ENCODE peak calls at places on chromosomes 11 and 22, in seven cellular contexts. L, K, G, S, Q, E and C are unnamed samples.

GRCh38 chr22:35477911-35478582 is 62.6 kb upstream of the RASD2 start:
- DNase-seq in K (peak; percentile 77), L (no peak), G (no peak), Q (no peak), E (no peak), S (peak; percentile 89), C (no peak)

GRCh38 chr11:85663781-85664560 is 958 bp downstream of the CREBZF start:
- DNase-seq in S (peak; percentile 55), E (peak; percentile 86), G (peak; percentile 91), K (peak; percentile 75), Q (peak; percentile 79), L (peak; percentile 68), C (peak; percentile 31)

GRCh38 chr11:58784995-58785394 is 53.3 kb upstream of the GLYAT start:
- DNase-seq in S (no peak), Q (no peak), E (no peak), L (no peak), G (no peak), K (no peak), C (no peak)

GRCh38 chr11:55707029-55707428 is 45.0 kb downstream of the OR4C6 start:
- DNase-seq in S (peak; percentile 28), Q (no peak), E (no peak), G (no peak), K (no peak), L (no peak), C (no peak)

GRCh38 chr11:102459393-102459792 is 6.8 kb upstream of the TMEM123 start:
- DNase-seq in G (no peak), E (no peak), S (no peak), Q (no peak), K (no peak), L (no peak), C (no peak)

GRCh38 chr11:75311858-75312288 is 39.6 kb downstream of the ARRB1 start:
- DNase-seq in K (no peak), Q (no peak), L (peak; percentile 76), E (no peak), S (peak; percentile 19), G (no peak), C (no peak)

GRCh38 chr22:46070722-46071450 is 79.4 kb upstream of the PPARA start:
- DNase-seq in L (peak; percentile 30), G (peak; percentile 58), K (peak; percentile 78), E (peak; percentile 17), Q (peak; percentile 28), S (no peak), C (no peak)

GRCh38 chr22:41831383-41831782 is 1.5 kb upstream of the SREBF2 start:
- DNase-seq in K (no peak), Q (peak; percentile 37), G (no peak), L (no peak), E (no peak), S (no peak), C (no peak)